ENCODE peak calls at places on chromosomes 2 and 18, in nine cellular contexts. N, E, X, M, H, C, V, D and J are unnamed samples.

GRCh38 chr18:13137041-13137938 is 81.3 kb upstream of the LDLRAD4 start:
- DNase-seq in N (no peak), E (no peak), X (peak; percentile 72), M (peak; percentile 73), H (no peak), C (peak; percentile 25), V (no peak), D (no peak), J (no peak)

GRCh38 chr18:74645717-74646116 is 48.0 kb downstream of the ZNF407 start:
- DNase-seq in N (no peak), E (no peak), X (no peak), M (no peak), H (no peak), C (peak; percentile 27), V (no peak), D (no peak), J (no peak)

GRCh38 chr18:32242395-32242794 is 52.6 kb downstream of the MEP1B start:
- DNase-seq in N (no peak), E (no peak), X (no peak), M (no peak), H (no peak), C (no peak), V (no peak), D (no peak), J (no peak)

GRCh38 chr18:5534845-5535244 is 9.0 kb downstream of the EPB41L3 start:
- DNase-seq in N (peak; percentile 8), E (no peak), X (no peak), M (no peak), H (no peak), C (no peak), V (no peak), D (no peak), J (no peak)

GRCh38 chr18:23871410-23871809 is 143.1 kb upstream of the TTC39C start:
- DNase-seq in N (peak; percentile 82), E (peak; percentile 77), X (no peak), M (peak; percentile 65), H (no peak), C (peak; percentile 45), V (no peak), D (peak; percentile 37), J (no peak)

GRCh38 chr18:67425724-67426123 is 90.8 kb downstream of the DSEL start:
- DNase-seq in N (peak; percentile 86), E (no peak), X (no peak), M (no peak), H (peak; percentile 72), C (peak; percentile 97), V (no peak), D (peak; percentile 98), J (no peak)

GRCh38 chr2:222794585-222795579 is 66.0 kb upstream of the ACSL3 start:
- DNase-seq in N (no peak), E (no peak), X (no peak), M (no peak), H (no peak), C (no peak), V (no peak), D (no peak), J (no peak)

GRCh38 chr2:39469807-39470206 is 32.7 kb upstream of the MAP4K3 start:
- DNase-seq in N (peak; percentile 40), E (no peak), X (no peak), M (no peak), H (peak; percentile 40), C (peak; percentile 68), V (peak; percentile 57), D (peak; percentile 66), J (no peak)

GRCh38 chr2:28300921-28301341 is 91.7 kb upstream of the FOSL2 start:
- DNase-seq in N (no peak), E (no peak), X (no peak), M (no peak), H (peak; percentile 75), C (peak; percentile 31), V (no peak), D (no peak), J (no peak)

GRCh38 chr2:219249203-219249980 is 3.7 kb upstream of the TUBA4B start:
- DNase-seq in N (peak; percentile 92), E (no peak), X (peak; percentile 90), M (peak; percentile 80), H (peak; percentile 30), C (peak; percentile 89), V (peak; percentile 76), D (peak; percentile 15), J (peak; percentile 66)

GRCh38 chr18:62954341-62954740 is 239.0 kb downstream of the PHLPP1 start:
- DNase-seq in N (no peak), E (no peak), X (no peak), M (no peak), H (no peak), C (peak; percentile 32), V (no peak), D (peak; percentile 44), J (no peak)

GRCh38 chr2:182866095-182866460 is 359 bp downstream of the FRZB start:
- DNase-seq in N (no peak), E (no peak), X (no peak), M (peak; percentile 49), H (no peak), C (peak; percentile 5), V (no peak), D (no peak), J (no peak)

GRCh38 chr18:66754335-66754734 is 150.4 kb upstream of the CDH19 start:
- DNase-seq in N (no peak), E (no peak), X (no peak), M (no peak), H (no peak), C (no peak), V (no peak), D (no peak), J (no peak)

GRCh38 chr2:163655672-163656071 is 80.1 kb downstream of the FIGN start:
- DNase-seq in N (no peak), E (no peak), X (no peak), M (no peak), H (no peak), C (no peak), V (no peak), D (no peak), J (no peak)

GRCh38 chr2:217160978-217161973 is 301.4 kb upstream of the TNP1 start:
- DNase-seq in N (no peak), E (peak; percentile 62), X (no peak), M (no peak), H (no peak), C (no peak), V (no peak), D (no peak), J (no peak)

GRCh38 chr2:25116956-25117355 is 51.4 kb downstream of the POMC start:
- DNase-seq in N (no peak), E (no peak), X (no peak), M (no peak), H (no peak), C (no peak), V (no peak), D (no peak), J (no peak)

GRCh38 chr2:120354935-120355845 is 9.3 kb downstream of the INHBB start:
- DNase-seq in N (no peak), E (no peak), X (no peak), M (no peak), H (no peak), C (no peak), V (no peak), D (no peak), J (no peak)

GRCh38 chr2:182745061-182745460 is 29.0 kb downstream of the DNAJC10 start:
- DNase-seq in N (no peak), E (no peak), X (no peak), M (no peak), H (no peak), C (no peak), V (no peak), D (no peak), J (no peak)

GRCh38 chr2:168712053-168712452 is 90.4 kb upstream of the NOSTRIN start:
- DNase-seq in N (no peak), E (no peak), X (no peak), M (no peak), H (no peak), C (no peak), V (no peak), D (no peak), J (no peak)
- TF ChIP-seq CTCF in N (no peak), E (no peak), X (no peak), M (no peak), H (no peak), C (peak; percentile 14), V (no peak), D (peak; percentile 34), J (no peak)

DNA sequence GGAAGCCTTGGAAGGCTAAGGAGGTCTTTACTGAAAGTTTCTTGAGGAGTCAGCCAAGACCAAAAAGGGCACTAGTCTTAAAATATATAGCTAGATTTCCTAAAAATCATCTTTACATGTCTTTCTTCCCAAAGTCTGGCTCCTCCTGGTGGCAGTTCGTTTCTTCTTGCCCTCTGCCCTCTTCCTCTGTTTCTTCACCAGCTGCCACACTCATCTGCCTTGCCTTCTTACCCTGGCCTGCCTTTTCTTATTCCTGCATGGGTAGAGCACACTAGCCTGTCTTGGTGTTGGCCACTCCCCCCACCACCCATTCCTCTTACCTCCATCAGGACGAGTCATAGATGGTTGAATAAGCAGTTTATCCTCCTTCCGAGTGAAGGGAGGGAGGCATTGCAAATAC is 129.8 kb downstream of the RAPGEF4 start:
- DNase-seq in N (peak; percentile 30), E (peak; percentile 62), X (no peak), M (no peak), H (no peak), C (peak; percentile 39), V (no peak), D (no peak), J (no peak)
- TF ChIP-seq CTCF in N (peak; percentile 43), E (no peak), X (no peak), M (no peak), H (peak; percentile 28), C (peak; percentile 39), V (no peak), D (peak; percentile 63), J (no peak)

DNA sequence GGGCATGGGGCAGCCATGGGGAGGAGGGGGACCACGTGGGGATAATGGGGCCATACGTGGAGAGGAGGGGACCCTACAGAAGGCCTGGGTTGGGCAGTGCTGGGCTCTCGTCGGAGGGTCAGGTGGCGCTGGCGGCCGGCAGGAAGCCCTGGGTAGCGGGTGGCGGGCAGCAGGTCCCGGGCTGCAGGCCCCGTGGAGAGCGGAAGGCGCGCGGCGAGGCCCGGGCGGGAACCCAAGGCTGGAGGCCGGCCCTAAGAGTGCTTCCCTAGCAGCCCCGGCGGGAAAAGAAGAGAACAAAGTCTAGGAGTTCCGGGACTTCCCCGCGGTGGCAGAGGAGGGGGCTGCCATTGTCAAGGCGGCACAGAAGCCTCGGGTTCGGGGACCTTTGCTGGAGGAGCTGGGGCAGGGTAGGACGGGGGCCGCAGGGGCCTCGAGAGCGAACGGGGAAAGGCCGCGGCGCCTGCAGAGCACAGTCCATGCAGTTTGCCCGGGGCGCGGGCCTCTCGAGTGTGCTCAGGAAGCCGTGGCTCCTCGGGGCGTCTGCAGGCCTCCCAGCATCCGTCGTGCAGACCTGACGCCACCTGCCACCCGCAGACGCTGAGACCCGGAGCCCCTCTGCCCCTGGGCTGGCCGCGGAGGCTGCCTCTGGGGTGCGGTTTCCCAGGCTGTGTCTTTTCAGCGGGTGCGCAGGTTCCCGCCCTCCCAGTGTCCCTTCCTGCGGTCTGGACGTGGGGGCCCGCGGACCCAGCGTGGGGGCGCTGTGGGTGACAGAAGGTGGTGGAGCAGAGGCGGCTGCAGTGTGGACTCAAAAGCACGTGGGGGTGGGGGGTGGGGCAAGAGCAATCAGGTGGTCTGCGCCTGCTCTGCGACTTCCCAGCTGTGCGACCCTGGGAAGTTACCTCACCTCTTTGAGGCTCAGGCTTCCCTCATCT is 19.4 kb upstream of the NCL start:
- DNase-seq in N (no peak), E (no peak), X (peak; percentile 68), M (no peak), H (no peak), C (peak; percentile 49), V (no peak), D (no peak), J (no peak)
- TF ChIP-seq CTCF in N (no peak), E (no peak), X (no peak), M (no peak), H (no peak), C (no peak), V (no peak), D (no peak), J (no peak)

GRCh38 chr2:190815223-190815622 is 65.4 kb upstream of the GLS start:
- DNase-seq in N (no peak), E (no peak), X (no peak), M (no peak), H (no peak), C (no peak), V (no peak), D (no peak), J (no peak)
- TF ChIP-seq CTCF in N (no peak), E (no peak), X (no peak), M (no peak), H (no peak), C (no peak), V (no peak), D (no peak), J (no peak)